ENCODE peak calls at places on chromosome 16, in five cellular contexts. One of them, this sample, is unnamed.

GRCh38 chr16:69340095-69340644 is 598 bp downstream of the NIP7 start:
- DNase-seq in choroid plexus epithelial cell: peak; percentile 42
- DNase-seq in body of pancreas: no peak
- DNase-seq in cardiac muscle cell: no peak
- DNase-seq in adrenal gland: no peak
- DNase-seq in this sample: no peak

GRCh38 chr16:75340715-75341500 is 89.5 kb upstream of the BCAR1 start:
- DNase-seq in adrenal gland: no peak
- DNase-seq in body of pancreas: no peak
- DNase-seq in cardiac muscle cell: peak; percentile 35
- DNase-seq in choroid plexus epithelial cell: peak; percentile 37
- DNase-seq in this sample: no peak

GRCh38 chr16:23948949-23949392 is 113.2 kb downstream of the PRKCB start:
- DNase-seq in choroid plexus epithelial cell: no peak
- DNase-seq in cardiac muscle cell: no peak
- DNase-seq in body of pancreas: no peak
- DNase-seq in adrenal gland: no peak
- DNase-seq in this sample: no peak

GRCh38 chr16:64292953-64293352 is 828.9 kb downstream of the CDH11 start:
- DNase-seq in choroid plexus epithelial cell: no peak
- DNase-seq in body of pancreas: no peak
- DNase-seq in cardiac muscle cell: no peak
- DNase-seq in adrenal gland: no peak
- DNase-seq in this sample: no peak

GRCh38 chr16:21650517-21650916 is 1.9 kb downstream of the IGSF6 start:
- DNase-seq in cardiac muscle cell: no peak
- DNase-seq in adrenal gland: no peak
- DNase-seq in body of pancreas: no peak
- DNase-seq in choroid plexus epithelial cell: peak; percentile 35
- DNase-seq in this sample: no peak

GRCh38 chr16:88624977-88625576 is 13.3 kb upstream of the IL17C start:
- DNase-seq in choroid plexus epithelial cell: no peak
- DNase-seq in body of pancreas: no peak
- DNase-seq in cardiac muscle cell: no peak
- DNase-seq in adrenal gland: no peak
- DNase-seq in this sample: no peak

GRCh38 chr16:17544785-17545184 is 74.0 kb upstream of the XYLT1 start:
- DNase-seq in adrenal gland: peak; percentile 24
- DNase-seq in choroid plexus epithelial cell: no peak
- DNase-seq in cardiac muscle cell: no peak
- DNase-seq in body of pancreas: peak; percentile 13
- DNase-seq in this sample: no peak

GRCh38 chr16:566475-567361 is at the start of gene NHLRC4:
- DNase-seq in cardiac muscle cell: peak; percentile 70
- DNase-seq in body of pancreas: no peak
- DNase-seq in adrenal gland: peak; percentile 88
- DNase-seq in choroid plexus epithelial cell: peak; percentile 78
- DNase-seq in this sample: peak; percentile 92

GRCh38 chr16:58485184-58485887 is 14.6 kb upstream of the NDRG4 start:
- DNase-seq in choroid plexus epithelial cell: no peak
- DNase-seq in body of pancreas: no peak
- DNase-seq in adrenal gland: no peak
- DNase-seq in cardiac muscle cell: peak; percentile 82
- DNase-seq in this sample: no peak

GRCh38 chr16:47903470-47903869 is 252.3 kb downstream of the ABCC12 start:
- DNase-seq in body of pancreas: no peak
- DNase-seq in cardiac muscle cell: no peak
- DNase-seq in choroid plexus epithelial cell: no peak
- DNase-seq in adrenal gland: no peak
- DNase-seq in this sample: no peak

GRCh38 chr16:21190599-21190998 is 20.8 kb downstream of the ZP2 start:
- DNase-seq in body of pancreas: no peak
- DNase-seq in cardiac muscle cell: no peak
- DNase-seq in adrenal gland: no peak
- DNase-seq in choroid plexus epithelial cell: no peak
- DNase-seq in this sample: no peak

GRCh38 chr16:89720859-89721643 is at the start of the genes VPS9D1 and ZNF276:
- DNase-seq in body of pancreas: peak; percentile 82
- DNase-seq in choroid plexus epithelial cell: peak; percentile 80
- DNase-seq in cardiac muscle cell: peak; percentile 93
- DNase-seq in adrenal gland: peak; percentile 82
- DNase-seq in this sample: peak; percentile 85

GRCh38 chr16:86100205-86101134 is 201.5 kb downstream of the IRF8 start:
- DNase-seq in body of pancreas: no peak
- DNase-seq in adrenal gland: no peak
- DNase-seq in choroid plexus epithelial cell: no peak
- DNase-seq in cardiac muscle cell: no peak
- DNase-seq in this sample: no peak

GRCh38 chr16:84380405-84380804 is 12.1 kb downstream of the ATP2C2 start:
- DNase-seq in choroid plexus epithelial cell: no peak
- DNase-seq in cardiac muscle cell: no peak
- DNase-seq in body of pancreas: no peak
- DNase-seq in adrenal gland: no peak
- DNase-seq in this sample: no peak

GRCh38 chr16:59886021-59886420 is 1151.9 kb upstream of the GOT2 start:
- DNase-seq in body of pancreas: no peak
- DNase-seq in choroid plexus epithelial cell: peak; percentile 66
- DNase-seq in cardiac muscle cell: no peak
- DNase-seq in adrenal gland: peak; percentile 34
- DNase-seq in this sample: no peak

GRCh38 chr16:14487579-14487978 is 142.5 kb downstream of the PARN start:
- DNase-seq in adrenal gland: no peak
- DNase-seq in body of pancreas: no peak
- DNase-seq in choroid plexus epithelial cell: no peak
- DNase-seq in cardiac muscle cell: no peak
- DNase-seq in this sample: no peak

GRCh38 chr16:51008037-51008436 is 143.0 kb downstream of the SALL1 start:
- DNase-seq in body of pancreas: no peak
- DNase-seq in cardiac muscle cell: no peak
- DNase-seq in choroid plexus epithelial cell: no peak
- DNase-seq in adrenal gland: no peak
- DNase-seq in this sample: no peak

GRCh38 chr16:47061204-47061603 is 82.5 kb downstream of the NETO2 start:
- DNase-seq in adrenal gland: no peak
- DNase-seq in cardiac muscle cell: no peak
- DNase-seq in choroid plexus epithelial cell: no peak
- DNase-seq in body of pancreas: no peak
- DNase-seq in this sample: no peak

GRCh38 chr16:61936522-61936921 is 99.7 kb downstream of the CDH8 start:
- DNase-seq in cardiac muscle cell: peak; percentile 41
- DNase-seq in choroid plexus epithelial cell: no peak
- DNase-seq in adrenal gland: no peak
- DNase-seq in body of pancreas: no peak
- DNase-seq in this sample: no peak

GRCh38 chr16:55248494-55248893 is 75.5 kb upstream of the IRX6 start:
- DNase-seq in body of pancreas: no peak
- DNase-seq in cardiac muscle cell: peak; percentile 32
- DNase-seq in adrenal gland: no peak
- DNase-seq in choroid plexus epithelial cell: no peak
- DNase-seq in this sample: no peak

GRCh38 chr16:54353097-54353496 is 66.5 kb upstream of the IRX3 start:
- DNase-seq in cardiac muscle cell: no peak
- DNase-seq in adrenal gland: no peak
- DNase-seq in body of pancreas: no peak
- DNase-seq in choroid plexus epithelial cell: no peak
- DNase-seq in this sample: no peak

GRCh38 chr16:22694887-22695382 is 119.0 kb upstream of the HS3ST2 start:
- DNase-seq in body of pancreas: no peak
- DNase-seq in cardiac muscle cell: no peak
- DNase-seq in choroid plexus epithelial cell: peak; percentile 85
- DNase-seq in adrenal gland: no peak
- DNase-seq in this sample: no peak

GRCh38 chr16:53744449-53744848 is 40.5 kb downstream of the FTO start:
- DNase-seq in body of pancreas: no peak
- DNase-seq in choroid plexus epithelial cell: no peak
- DNase-seq in adrenal gland: no peak
- DNase-seq in cardiac muscle cell: no peak
- DNase-seq in this sample: no peak

GRCh38 chr16:72875291-72876036 is 172.5 kb downstream of the ZFHX3 start:
- DNase-seq in choroid plexus epithelial cell: peak; percentile 22
- DNase-seq in body of pancreas: no peak
- DNase-seq in cardiac muscle cell: no peak
- DNase-seq in adrenal gland: no peak
- DNase-seq in this sample: no peak

GRCh38 chr16:70649300-70649699 is 2.9 kb downstream of the IL34 start:
- DNase-seq in choroid plexus epithelial cell: no peak
- DNase-seq in cardiac muscle cell: no peak
- DNase-seq in adrenal gland: no peak
- DNase-seq in body of pancreas: no peak
- DNase-seq in this sample: no peak

GRCh38 chr16:52318259-52319008 is 228.5 kb downstream of the TOX3 start:
- DNase-seq in body of pancreas: no peak
- DNase-seq in cardiac muscle cell: no peak
- DNase-seq in adrenal gland: no peak
- DNase-seq in choroid plexus epithelial cell: no peak
- DNase-seq in this sample: no peak

GRCh38 chr16:24508614-24509013 is 30.8 kb upstream of the RBBP6 start:
- DNase-seq in choroid plexus epithelial cell: peak; percentile 78
- DNase-seq in body of pancreas: no peak
- DNase-seq in adrenal gland: peak; percentile 40
- DNase-seq in cardiac muscle cell: no peak
- DNase-seq in this sample: no peak

GRCh38 chr16:4309833-4310266 is 6.0 kb upstream of the GLIS2 start:
- DNase-seq in adrenal gland: peak; percentile 78
- DNase-seq in body of pancreas: peak; percentile 72
- DNase-seq in choroid plexus epithelial cell: peak; percentile 84
- DNase-seq in cardiac muscle cell: peak; percentile 81
- DNase-seq in this sample: peak; percentile 41

GRCh38 chr16:10333321-10334032 is 52.4 kb upstream of the ATF7IP2 start:
- DNase-seq in adrenal gland: no peak
- DNase-seq in cardiac muscle cell: no peak
- DNase-seq in choroid plexus epithelial cell: no peak
- DNase-seq in body of pancreas: no peak
- DNase-seq in this sample: no peak

GRCh38 chr16:27238016-27238587 is 30.5 kb downstream of the NSMCE1 start:
- DNase-seq in body of pancreas: no peak
- DNase-seq in adrenal gland: no peak
- DNase-seq in cardiac muscle cell: no peak
- DNase-seq in choroid plexus epithelial cell: no peak
- DNase-seq in this sample: no peak

GRCh38 chr16:85570735-85571562 is 42.2 kb upstream of the GSE1 start:
- DNase-seq in body of pancreas: no peak
- DNase-seq in choroid plexus epithelial cell: no peak
- DNase-seq in cardiac muscle cell: no peak
- DNase-seq in adrenal gland: no peak
- DNase-seq in this sample: no peak

GRCh38 chr16:46715769-46716305 is 26.4 kb downstream of the ORC6 start:
- DNase-seq in choroid plexus epithelial cell: peak; percentile 6
- DNase-seq in body of pancreas: no peak
- DNase-seq in adrenal gland: no peak
- DNase-seq in cardiac muscle cell: no peak
- DNase-seq in this sample: no peak

GRCh38 chr16:20866161-20866772 is 33.9 kb downstream of the DCUN1D3 start:
- DNase-seq in choroid plexus epithelial cell: peak; percentile 73
- DNase-seq in cardiac muscle cell: peak; percentile 32
- DNase-seq in body of pancreas: peak; percentile 33
- DNase-seq in adrenal gland: peak; percentile 92
- DNase-seq in this sample: peak; percentile 28

GRCh38 chr16:78045865-78046581 is 23.7 kb downstream of the CLEC3A start:
- DNase-seq in adrenal gland: peak; percentile 78
- DNase-seq in choroid plexus epithelial cell: peak; percentile 67
- DNase-seq in cardiac muscle cell: peak; percentile 94
- DNase-seq in body of pancreas: peak; percentile 71
- DNase-seq in this sample: peak; percentile 33

GRCh38 chr16:78048319-78048718 is 26.0 kb downstream of the CLEC3A start:
- DNase-seq in body of pancreas: no peak
- DNase-seq in adrenal gland: no peak
- DNase-seq in cardiac muscle cell: no peak
- DNase-seq in choroid plexus epithelial cell: no peak
- DNase-seq in this sample: no peak
- H3K4me3 ChIP-seq in body of pancreas: no peak overlapping the region
- H3K4me3 ChIP-seq in adrenal gland: no peak overlapping the region
- H3K4me3 ChIP-seq in cardiac muscle cell: no peak overlapping the region
- H3K4me3 ChIP-seq in choroid plexus epithelial cell: no peak overlapping the region
- H3K4me3 ChIP-seq in this sample: no peak overlapping the region

DNA sequence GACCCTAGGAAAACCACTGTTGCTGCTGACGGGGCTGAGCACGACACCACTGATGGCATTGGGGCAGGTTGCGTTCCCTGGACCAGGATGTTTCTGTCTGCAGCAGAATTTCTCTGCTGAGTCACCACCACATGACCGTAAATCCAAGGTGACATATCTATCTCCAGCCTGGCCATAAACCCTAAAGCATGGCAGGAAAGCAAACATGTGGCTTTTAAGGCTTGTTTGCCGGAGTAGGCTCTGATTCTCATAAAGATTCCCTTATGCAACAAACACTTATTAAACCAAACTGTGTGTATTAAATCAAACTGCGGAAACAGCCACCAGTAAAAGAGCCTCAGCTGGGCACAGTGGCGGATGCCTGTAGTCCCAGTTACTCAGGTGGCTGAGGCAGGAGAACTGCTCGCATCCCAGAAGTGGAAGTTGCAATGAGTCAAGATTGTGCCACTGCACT is 17.4 kb downstream of the MPHOSPH6 start:
- DNase-seq in choroid plexus epithelial cell: peak; percentile 40
- DNase-seq in adrenal gland: peak; percentile 61
- DNase-seq in cardiac muscle cell: no peak
- DNase-seq in body of pancreas: no peak
- DNase-seq in this sample: no peak
- H3K4me3 ChIP-seq in choroid plexus epithelial cell: no peak overlapping the region
- H3K4me3 ChIP-seq in adrenal gland: no peak overlapping the region
- H3K4me3 ChIP-seq in cardiac muscle cell: no peak overlapping the region
- H3K4me3 ChIP-seq in body of pancreas: no peak overlapping the region
- H3K4me3 ChIP-seq in this sample: no peak overlapping the region

GRCh38 chr16:25692307-25692706 is 548 bp downstream of the HS3ST4 start:
- DNase-seq in cardiac muscle cell: peak; percentile 48
- DNase-seq in adrenal gland: no peak
- DNase-seq in body of pancreas: peak; percentile 14
- DNase-seq in choroid plexus epithelial cell: no peak
- DNase-seq in this sample: no peak

GRCh38 chr16:25690563-25691143 is 1.1 kb upstream of the HS3ST4 start:
- DNase-seq in cardiac muscle cell: no peak
- DNase-seq in choroid plexus epithelial cell: no peak
- DNase-seq in adrenal gland: no peak
- DNase-seq in body of pancreas: no peak
- DNase-seq in this sample: no peak

GRCh38 chr16:25693621-25694020 is 1.9 kb downstream of the HS3ST4 start:
- DNase-seq in adrenal gland: no peak
- DNase-seq in choroid plexus epithelial cell: no peak
- DNase-seq in body of pancreas: no peak
- DNase-seq in cardiac muscle cell: no peak
- DNase-seq in this sample: no peak

GRCh38 chr16:25692734-25693508 is 1.2 kb downstream of the HS3ST4 start:
- DNase-seq in adrenal gland: no peak
- DNase-seq in choroid plexus epithelial cell: no peak
- DNase-seq in cardiac muscle cell: peak; percentile 72
- DNase-seq in body of pancreas: no peak
- DNase-seq in this sample: no peak

GRCh38 chr16:25691519-25692091 is at the start of gene HS3ST4:
- DNase-seq in cardiac muscle cell: peak; percentile 71
- DNase-seq in adrenal gland: no peak
- DNase-seq in body of pancreas: no peak
- DNase-seq in choroid plexus epithelial cell: no peak
- DNase-seq in this sample: no peak
- H3K4me3 ChIP-seq in cardiac muscle cell: peak within 1 kb of the TSS; percentile 73
- H3K4me3 ChIP-seq in adrenal gland: peak within 1 kb of the TSS; percentile 49
- H3K4me3 ChIP-seq in body of pancreas: peak within 1 kb of the TSS; percentile 17
- H3K4me3 ChIP-seq in choroid plexus epithelial cell: no peak within 1 kb of the TSS
- H3K4me3 ChIP-seq in this sample: no peak within 1 kb of the TSS

GRCh38 chr16:68332411-68333121 is 21.7 kb downstream of the PRMT7 start:
- DNase-seq in body of pancreas: no peak
- DNase-seq in cardiac muscle cell: peak; percentile 14
- DNase-seq in choroid plexus epithelial cell: peak; percentile 90
- DNase-seq in adrenal gland: peak; percentile 67
- DNase-seq in this sample: no peak
- H3K4me3 ChIP-seq in body of pancreas: no peak overlapping the region
- H3K4me3 ChIP-seq in cardiac muscle cell: no peak overlapping the region
- H3K4me3 ChIP-seq in choroid plexus epithelial cell: no peak overlapping the region
- H3K4me3 ChIP-seq in adrenal gland: no peak overlapping the region
- H3K4me3 ChIP-seq in this sample: no peak overlapping the region